ENCODE peak calls at places on chromosomes 13 and 19, in nine cellular contexts. L is stomach, T is esophagus muscularis mucosa, G is sigmoid colon, Y is GM12878, X is tibial nerve, K is ovary, D is HepG2, I is suprapubic skin. C is an unnamed sample.

GRCh38 chr19:5903502-5904301 is at the start of gene NDUFA11:
- DNase-seq in L (peak), G (peak), I (peak), Y (no peak), K (peak), X (peak), D (peak), T (peak), C (peak)

GRCh38 chr13:40232321-40232720 is 434.1 kb downstream of the FOXO1 start:
- DNase-seq in T (no peak), D (no peak), G (no peak), X (no peak), L (no peak), K (no peak), I (no peak), Y (no peak), C (no peak)

GRCh38 chr19:18167011-18167410 is 6.6 kb upstream of the IFI30 start:
- DNase-seq in Y (no peak), X (no peak), L (no peak), T (no peak), I (no peak), D (no peak), K (no peak), G (no peak), C (no peak)

GRCh38 chr19:11598103-11598483 is 810 bp downstream of the ZNF627 start:
- DNase-seq in T (no peak), X (no peak), G (peak), Y (no peak), D (no peak), K (no peak), I (no peak), L (no peak), C (no peak)

GRCh38 chr19:48152552-48152951 is 17.6 kb downstream of the LIG1 start:
- DNase-seq in L (peak), Y (no peak), K (peak), G (peak), X (peak), D (peak), I (no peak), T (no peak), C (peak)

GRCh38 chr13:66501187-66501586 is 728.9 kb downstream of the PCDH9 start:
- DNase-seq in Y (no peak), G (no peak), L (no peak), D (no peak), I (no peak), X (no peak), T (no peak), K (no peak), C (no peak)

GRCh38 chr13:110797230-110797877 is 83.9 kb downstream of the ING1 start:
- DNase-seq in D (no peak), K (no peak), G (no peak), X (no peak), Y (no peak), T (no peak), L (no peak), I (no peak), C (no peak)

GRCh38 chr19:7603919-7604318 is 8.3 kb downstream of the CAMSAP3 start:
- DNase-seq in T (no peak), D (no peak), L (no peak), G (no peak), I (no peak), X (no peak), K (no peak), Y (no peak), C (no peak)

GRCh38 chr19:34051255-34051654 is 121.0 kb upstream of the LSM14A start:
- DNase-seq in X (no peak), G (no peak), Y (no peak), D (no peak), K (no peak), I (no peak), T (no peak), L (no peak), C (no peak)

GRCh38 chr13:94305463-94305862 is 174.0 kb downstream of the DCT start:
- DNase-seq in T (no peak), G (no peak), L (no peak), X (no peak), D (no peak), K (no peak), Y (no peak), I (no peak), C (no peak)
- TF ChIP-seq EP300 in T (no peak), G (no peak), L (no peak), X (no peak), D (no peak), K (no peak), Y (no peak), I (no peak), C (no peak)

GRCh38 chr13:95902736-95903135 is 150.5 kb downstream of the UGGT2 start:
- DNase-seq in I (no peak), Y (no peak), G (no peak), D (no peak), K (no peak), X (no peak), L (no peak), T (no peak), C (no peak)
- TF ChIP-seq EP300 in I (no peak), Y (no peak), G (no peak), D (no peak), K (no peak), X (no peak), L (no peak), T (no peak), C (no peak)

GRCh38 chr19:28634031-28634328 is 579.0 kb downstream of the UQCRFS1 start:
- DNase-seq in I (no peak), K (no peak), Y (no peak), D (no peak), L (no peak), T (no peak), X (no peak), G (no peak), C (no peak)
- TF ChIP-seq EP300 in I (no peak), K (no peak), Y (no peak), D (no peak), L (no peak), T (no peak), X (no peak), G (no peak), C (no peak)

GRCh38 chr13:27449081-27449603 is 1.2 kb downstream of the MTIF3 start:
- DNase-seq in I (no peak), X (no peak), T (no peak), K (no peak), L (no peak), G (no peak), Y (no peak), D (no peak), C (no peak)
- TF ChIP-seq EP300 in I (no peak), X (no peak), T (no peak), K (no peak), L (no peak), G (no peak), Y (no peak), D (no peak), C (no peak)

DNA sequence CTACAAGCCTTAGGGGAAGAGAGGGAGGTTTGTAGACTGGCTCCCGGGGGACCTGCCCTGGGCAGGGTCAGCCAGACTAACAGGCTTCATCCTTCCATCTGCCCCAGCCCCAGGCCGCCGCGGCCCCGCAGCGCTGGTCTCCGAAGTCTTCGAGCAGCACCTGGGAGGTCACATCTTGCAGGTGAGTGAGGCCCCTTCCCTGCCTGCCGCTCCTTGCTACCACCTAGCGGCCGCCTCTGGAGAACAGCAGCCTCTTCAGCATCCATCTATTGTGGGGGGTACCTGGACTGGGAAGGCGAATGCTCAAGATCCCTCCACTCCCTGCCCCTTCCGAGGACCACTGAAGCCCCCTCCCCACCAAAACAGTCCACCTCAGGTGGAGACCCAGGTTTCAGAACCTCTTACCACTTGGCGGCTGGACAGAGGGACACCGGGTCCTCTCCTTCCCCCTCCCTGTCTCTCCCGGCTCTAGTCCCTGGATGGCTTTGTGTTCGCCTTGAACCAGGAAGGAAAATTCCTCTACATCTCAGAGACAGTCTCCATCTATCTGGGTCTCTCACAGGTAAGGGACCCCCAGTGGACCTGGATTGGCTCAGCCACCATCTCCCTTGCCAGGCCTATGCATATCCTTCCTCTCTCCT is 12.7 kb downstream of the NPAS1 start:
- DNase-seq in Y (no peak), X (no peak), T (no peak), I (no peak), D (no peak), L (peak), K (no peak), G (no peak), C (peak)
- TF ChIP-seq EP300 in Y (no peak), X (no peak), T (no peak), I (no peak), D (no peak), L (no peak), K (no peak), G (no peak), C (no peak)

DNA sequence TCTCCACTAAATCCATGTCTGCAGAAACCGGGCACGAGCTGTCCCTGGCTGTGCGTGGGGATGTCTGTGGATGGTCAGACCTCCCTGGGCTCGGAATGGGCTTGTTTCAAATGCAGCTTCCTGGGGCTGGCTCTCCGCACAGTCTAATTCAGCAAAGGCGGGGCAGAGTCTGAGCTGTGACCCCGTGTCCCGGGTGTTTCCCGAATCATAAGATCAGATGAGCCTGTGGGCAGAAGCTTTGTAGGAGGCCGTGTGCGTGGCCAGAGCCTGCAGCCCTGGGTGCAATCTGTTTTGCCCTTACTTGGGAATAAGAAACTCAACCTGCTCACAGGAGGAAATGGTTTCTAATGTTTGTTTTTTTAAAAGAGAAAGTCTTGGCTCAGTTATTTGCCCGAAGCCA is 13.9 kb upstream of the GNA11 start:
- DNase-seq in I (no peak), D (no peak), X (no peak), L (no peak), Y (no peak), G (peak), T (no peak), K (peak), C (peak)
- TF ChIP-seq EP300 in I (no peak), D (no peak), X (no peak), L (no peak), Y (no peak), G (no peak), T (no peak), K (no peak), C (no peak)

C was measured in transverse colon.